ENCODE peak calls at places on chromosomes 7 and 10, in eight cellular contexts. Y is suprapubic skin, R is K562, Q is adrenal gland, S is spleen, C is body of pancreas, O is gastrocnemius medialis, W is esophagus squamous epithelium. A is an unnamed sample.

GRCh38 chr10:28929942-28930341 is 252.6 kb downstream of the BAMBI start:
- DNase-seq in Y (no peak), R (no peak), Q (no peak), S (no peak), C (no peak), O (no peak), W (no peak), A (no peak)

GRCh38 chr10:10520391-10521385 is 497.0 kb upstream of the CELF2 start:
- DNase-seq in Y (no peak), R (no peak), Q (no peak), S (no peak), C (no peak), O (no peak), W (no peak), A (no peak)

GRCh38 chr7:134758981-134759380 is 20.5 kb upstream of the CALD1 start:
- DNase-seq in Y (no peak), R (no peak), Q (no peak), S (no peak), C (no peak), O (no peak), W (no peak), A (no peak)

GRCh38 chr10:93160140-93160539 is 86.4 kb downstream of the CYP26A1 start:
- DNase-seq in Y (no peak), R (no peak), Q (no peak), S (no peak), C (no peak), O (no peak), W (no peak), A (no peak)

GRCh38 chr7:149843566-149843965 is 5.4 kb downstream of the ZNF862 start:
- DNase-seq in Y (peak), R (peak), Q (no peak), S (no peak), C (no peak), O (no peak), W (no peak), A (no peak)

GRCh38 chr7:23216021-23216420 is 30.6 kb upstream of the GPNMB start:
- DNase-seq in Y (no peak), R (no peak), Q (peak), S (no peak), C (no peak), O (peak), W (no peak), A (no peak)

GRCh38 chr7:101436226-101436745 is 73.6 kb downstream of the COL26A1 start:
- DNase-seq in Y (no peak), R (no peak), Q (no peak), S (no peak), C (no peak), O (no peak), W (no peak), A (no peak)

GRCh38 chr7:157139142-157140117 is 704 bp downstream of the UBE3C start:
- DNase-seq in Y (peak), R (peak), Q (peak), S (peak), C (peak), O (peak), W (no peak), A (peak)

GRCh38 chr10:78342787-78343186 is 309.1 kb downstream of the RPS24 start:
- DNase-seq in Y (peak), R (no peak), Q (no peak), S (peak), C (no peak), O (no peak), W (no peak), A (peak)

GRCh38 chr10:124997246-124997790 is 55.4 kb downstream of the ZRANB1 start:
- DNase-seq in Y (no peak), R (no peak), Q (peak), S (no peak), C (no peak), O (no peak), W (no peak), A (peak)

GRCh38 chr10:5537684-5538083 is 12.9 kb downstream of the CALML3 start:
- DNase-seq in Y (peak), R (no peak), Q (no peak), S (peak), C (no peak), O (no peak), W (no peak), A (no peak)

GRCh38 chr10:46517541-46517940 is 38.9 kb downstream of the GPRIN2 start:
- DNase-seq in Y (no peak), R (no peak), Q (peak), S (peak), C (no peak), O (no peak), W (no peak), A (no peak)

GRCh38 chr7:92963599-92963998 is 127.2 kb upstream of the CDK6 start:
- DNase-seq in Y (no peak), R (no peak), Q (no peak), S (no peak), C (no peak), O (no peak), W (no peak), A (no peak)

GRCh38 chr7:47313564-47313963 is 268.3 kb downstream of the TNS3 start:
- DNase-seq in Y (no peak), R (no peak), Q (no peak), S (no peak), C (peak), O (no peak), W (no peak), A (no peak)

GRCh38 chr7:136956671-136957070 is 88.2 kb downstream of the CHRM2 start:
- DNase-seq in Y (no peak), R (no peak), Q (no peak), S (no peak), C (no peak), O (no peak), W (no peak), A (no peak)

GRCh38 chr7:116075351-116076145 is 45.0 kb upstream of the TFEC start:
- DNase-seq in Y (no peak), R (no peak), Q (peak), S (no peak), C (no peak), O (no peak), W (no peak), A (no peak)

GRCh38 chr7:147586526-147586925 is 1004.0 kb upstream of the C7orf33 start:
- DNase-seq in Y (no peak), R (no peak), Q (no peak), S (no peak), C (no peak), O (no peak), W (no peak), A (no peak)

GRCh38 chr7:927031-927671 is 27.3 kb downstream of the ADAP1 start:
- DNase-seq in Y (peak), R (no peak), Q (no peak), S (peak), C (peak), O (peak), W (no peak), A (peak)
- H3K27ac ChIP-seq in Y (no peak), R (no peak), Q (no peak), S (no peak), C (no peak), O (no peak), W (peak), A (no peak)

GRCh38 chr7:435518-436366 is 83.9 kb downstream of the PDGFA start:
- DNase-seq in Y (no peak), R (no peak), Q (no peak), S (no peak), C (no peak), O (no peak), W (no peak), A (no peak)
- TF ChIP-seq POLR2A in Y (no peak), R (no peak), Q (no peak), S (no peak), C (no peak), O (no peak), W (no peak), A (no peak)

GRCh38 chr7:122528879-122529481 is 169.9 kb downstream of the RNF133 start:
- DNase-seq in Y (no peak), R (peak), Q (no peak), S (no peak), C (no peak), O (no peak), W (no peak), A (no peak)
- H3K4me3 ChIP-seq in Y (no peak), R (no peak), Q (no peak), S (no peak), C (no peak), O (no peak), W (no peak), A (no peak)

GRCh38 chr10:101130984-101131961 is at the start of gene TLX1:
- DNase-seq in Y (no peak), R (peak), Q (no peak), S (no peak), C (peak), O (no peak), W (no peak), A (no peak)
- H3K27ac ChIP-seq in Y (no peak), R (no peak), Q (no peak), S (peak), C (no peak), O (no peak), W (no peak), A (no peak)

GRCh38 chr10:1050555-1050954 is 1.6 kb upstream of the IDI1 start:
- DNase-seq in Y (no peak), R (peak), Q (no peak), S (no peak), C (no peak), O (peak), W (no peak), A (no peak)
- TF ChIP-seq POLR2A in Y (no peak), R (no peak), Q (no peak), S (no peak), C (no peak), O (no peak), W (no peak), A (no peak)

GRCh38 chr10:132972149-132972985 is 30.0 kb upstream of the CFAP46 start:
- DNase-seq in Y (peak), R (no peak), Q (no peak), S (peak), C (no peak), O (no peak), W (no peak), A (no peak)
- H3K4me3 ChIP-seq in Y (no peak), R (no peak), Q (no peak), S (no peak), C (no peak), O (no peak), W (no peak), A (no peak)

A was measured in uterus.